ENCODE peak calls at places on chromosome 5, in nine cellular contexts. R, E, H, X, F, I, C, U and T are unnamed samples.

GRCh38 chr5:137708796-137709559 is 26.9 kb downstream of the KLHL3 start:
- DNase-seq in F (no peak), U (peak), I (peak), X (no peak), E (no peak), C (no peak), H (no peak), R (no peak), T (no peak)

GRCh38 chr5:94690778-94691177 is 72.3 kb downstream of the SLF1 start:
- DNase-seq in U (peak), R (no peak), C (no peak), H (no peak), I (no peak), E (no peak), X (no peak), F (no peak), T (no peak)

GRCh38 chr5:72123764-72124163 is 16.5 kb downstream of the MAP1B start:
- DNase-seq in R (no peak), H (no peak), U (no peak), F (no peak), X (no peak), E (no peak), I (no peak), C (no peak), T (no peak)

GRCh38 chr5:1182633-1183423 is 18.6 kb upstream of the SLC6A19 start:
- DNase-seq in C (no peak), I (no peak), U (no peak), E (no peak), R (no peak), H (no peak), X (peak), F (no peak), T (no peak)

GRCh38 chr5:54320256-54320655 is 9.9 kb upstream of the ARL15 start:
- DNase-seq in C (no peak), I (no peak), X (no peak), U (no peak), E (no peak), F (no peak), H (peak), R (no peak), T (no peak)

GRCh38 chr5:68406767-68407232 is 191.2 kb downstream of the PIK3R1 start:
- DNase-seq in C (no peak), E (no peak), F (no peak), U (no peak), R (no peak), I (peak), H (no peak), X (no peak), T (no peak)

GRCh38 chr5:75336625-75337336 is at the start of gene HMGCR:
- DNase-seq in I (peak), X (peak), U (peak), C (peak), E (peak), R (peak), F (peak), H (peak), T (peak)

GRCh38 chr5:1801954-1802295 is 718 bp downstream of the NDUFS6 start:
- DNase-seq in F (no peak), X (no peak), C (no peak), E (no peak), I (no peak), H (peak), U (no peak), R (peak), T (peak)

GRCh38 chr5:1789838-1790462 is 9.7 kb downstream of the MRPL36 start:
- DNase-seq in I (no peak), H (no peak), F (no peak), U (no peak), C (no peak), E (no peak), X (no peak), R (no peak), T (no peak)

GRCh38 chr5:56142620-56143431 is 90.3 kb downstream of the ANKRD55 start:
- DNase-seq in U (no peak), E (no peak), C (no peak), F (no peak), X (peak), H (no peak), R (no peak), I (peak), T (no peak)

GRCh38 chr5:43309657-43310056 is 3.6 kb downstream of the HMGCS1 start:
- DNase-seq in X (no peak), C (no peak), E (no peak), I (no peak), R (no peak), H (no peak), F (no peak), U (no peak), T (no peak)

GRCh38 chr5:56088967-56089829 is 94.4 kb upstream of the IL6ST start:
- DNase-seq in F (no peak), X (no peak), E (no peak), R (peak), I (peak), H (no peak), U (no peak), C (no peak), T (no peak)

GRCh38 chr5:79774171-79774854 is 84.7 kb downstream of the CMYA5 start:
- DNase-seq in U (no peak), F (no peak), H (peak), E (no peak), C (no peak), X (no peak), R (peak), I (peak), T (peak)

GRCh38 chr5:1318659-1319251 is 23.9 kb upstream of the TERT start:
- DNase-seq in X (no peak), R (no peak), U (no peak), C (no peak), I (no peak), H (no peak), F (no peak), E (no peak), T (peak)

GRCh38 chr5:124665625-124666024 is 80.8 kb downstream of the ZNF608 start:
- DNase-seq in U (no peak), E (no peak), F (no peak), R (no peak), X (no peak), C (no peak), H (no peak), I (no peak), T (no peak)

GRCh38 chr5:165620394-165620793 is 2115.0 kb downstream of the MAT2B start:
- DNase-seq in C (no peak), U (no peak), E (no peak), H (peak), F (no peak), X (peak), I (no peak), R (no peak), T (no peak)

GRCh38 chr5:174423538-174423937 is 300.8 kb upstream of the MSX2 start:
- DNase-seq in C (no peak), X (no peak), E (peak), H (no peak), R (no peak), U (no peak), F (no peak), I (no peak), T (no peak)

GRCh38 chr5:168085321-168086040 is 206.0 kb upstream of the WWC1 start:
- DNase-seq in X (no peak), H (no peak), R (no peak), C (no peak), E (no peak), F (no peak), I (no peak), U (no peak), T (no peak)

GRCh38 chr5:93378073-93378472 is 202.9 kb downstream of the NR2F1-AS1 start:
- DNase-seq in I (no peak), H (no peak), U (no peak), F (no peak), C (no peak), E (no peak), R (no peak), X (no peak), T (no peak)

GRCh38 chr5:121019112-121019511 is 555.0 kb downstream of the PRR16 start:
- DNase-seq in X (no peak), R (no peak), H (no peak), I (no peak), C (no peak), U (no peak), F (no peak), E (no peak), T (no peak)

GRCh38 chr5:52007230-52007858 is 624.1 kb downstream of the ISL1 start:
- DNase-seq in R (peak), H (peak), E (no peak), C (peak), U (peak), F (no peak), I (peak), X (peak), T (peak)

GRCh38 chr5:71912021-71912420 is 192.9 kb downstream of the CARTPT start:
- DNase-seq in F (no peak), H (no peak), C (no peak), X (no peak), E (no peak), U (no peak), R (no peak), I (no peak), T (no peak)

GRCh38 chr5:67530609-67531255 is 334.1 kb upstream of the CD180 start:
- DNase-seq in H (no peak), U (peak), R (no peak), X (no peak), I (no peak), F (no peak), C (no peak), E (no peak), T (no peak)

GRCh38 chr5:131488463-131488862 is 146.6 kb downstream of the RAPGEF6 start:
- DNase-seq in R (no peak), C (no peak), F (no peak), I (peak), U (no peak), H (no peak), X (no peak), E (no peak), T (peak)

GRCh38 chr5:178548751-178549150 is 41.4 kb downstream of the COL23A1 start:
- DNase-seq in E (no peak), F (no peak), R (peak), H (no peak), I (no peak), X (no peak), C (peak), U (no peak), T (no peak)

GRCh38 chr5:99449786-99450185 is 521.0 kb upstream of the CHD1 start:
- DNase-seq in E (no peak), H (no peak), R (peak), I (no peak), F (no peak), X (no peak), C (no peak), U (no peak), T (no peak)